ENCODE peak calls at places on chromosomes 3 and 15, in four cellular contexts. V is foreskin fibroblast, H is right atrium auricular region, M is fibroblast of pulmonary artery. A is an unnamed sample.

GRCh38 chr15:38899300-38899699 is 334.7 kb upstream of the RASGRP1 start:
- DNase-seq in H (no peak), M (peak; percentile 63), V (no peak), A (no peak)

GRCh38 chr3:29494305-29495036 is 213.6 kb downstream of the RBMS3 start:
- DNase-seq in H (no peak), M (peak; percentile 47), V (peak; percentile 56), A (peak; percentile 45)

GRCh38 chr3:160755776-160756304 is at the start of gene PPM1L:
- DNase-seq in H (peak; percentile 68), M (peak; percentile 42), V (no peak), A (no peak)

GRCh38 chr15:52076889-52077781 is 35.4 kb downstream of the BCL2L10 start:
- DNase-seq in V (peak; percentile 81), M (peak; percentile 60), H (no peak), A (no peak)

GRCh38 chr3:184645304-184645703 is 66.6 kb downstream of the MAGEF1 start:
- DNase-seq in H (no peak), V (no peak), M (peak; percentile 33), A (no peak)

GRCh38 chr3:32575451-32575850 is 4.8 kb upstream of the DYNC1LI1 start:
- DNase-seq in V (peak; percentile 37), H (no peak), M (peak; percentile 22), A (no peak)

GRCh38 chr3:64022451-64023186 is 675 bp downstream of the PSMD6 start:
- DNase-seq in V (no peak), M (peak; percentile 15), H (no peak), A (no peak)

GRCh38 chr15:78987891-78988360 is 43.1 kb upstream of the CTSH start:
- DNase-seq in H (no peak), V (no peak), M (peak; percentile 13), A (no peak)

GRCh38 chr3:53084310-53085001 is 38.6 kb upstream of the SFMBT1 start:
- DNase-seq in V (peak; percentile 39), H (peak; percentile 63), M (no peak), A (no peak)

GRCh38 chr15:91853501-91853967 is at the start of gene SLCO3A1:
- DNase-seq in M (peak; percentile 49), V (peak; percentile 6), H (peak; percentile 70), A (no peak)

GRCh38 chr3:140651287-140651686 is 26.6 kb upstream of the TRIM42 start:
- DNase-seq in M (no peak), V (no peak), H (no peak), A (no peak)

GRCh38 chr3:134864644-134865043 is 69.6 kb downstream of the EPHB1 start:
- DNase-seq in M (peak; percentile 40), H (no peak), V (peak; percentile 44), A (no peak)

GRCh38 chr3:143221446-143221845 is 101.9 kb downstream of the CHST2 start:
- DNase-seq in V (no peak), H (no peak), M (no peak), A (no peak)

GRCh38 chr3:156174229-156174847 is 54.0 kb downstream of the KCNAB1 start:
- DNase-seq in V (peak; percentile 43), M (peak; percentile 76), H (no peak), A (no peak)

GRCh38 chr15:40241305-40242215 is 2.7 kb downstream of the PAK6 start:
- DNase-seq in V (no peak), H (peak; percentile 30), M (no peak), A (no peak)

GRCh38 chr3:129606522-129607390 is at the start of gene PLXND1:
- DNase-seq in V (peak; percentile 74), M (peak; percentile 82), H (peak; percentile 89), A (no peak)

GRCh38 chr3:188271226-188271894 is 117.4 kb downstream of the LPP start:
- DNase-seq in V (no peak), M (no peak), H (no peak), A (no peak)
- H3K4me3 ChIP-seq in V (no peak overlapping the region), M (no peak overlapping the region), H (no peak overlapping the region), A (no peak overlapping the region)

GRCh38 chr3:186849392-186849975 is 7.0 kb downstream of the ADIPOQ start:
- DNase-seq in V (no peak), H (no peak), M (peak; percentile 66), A (no peak)
- TF ChIP-seq CTCF in V (peak; percentile 20), H (peak; percentile 67), M (peak; percentile 43), A (peak; percentile 6)

DNA sequence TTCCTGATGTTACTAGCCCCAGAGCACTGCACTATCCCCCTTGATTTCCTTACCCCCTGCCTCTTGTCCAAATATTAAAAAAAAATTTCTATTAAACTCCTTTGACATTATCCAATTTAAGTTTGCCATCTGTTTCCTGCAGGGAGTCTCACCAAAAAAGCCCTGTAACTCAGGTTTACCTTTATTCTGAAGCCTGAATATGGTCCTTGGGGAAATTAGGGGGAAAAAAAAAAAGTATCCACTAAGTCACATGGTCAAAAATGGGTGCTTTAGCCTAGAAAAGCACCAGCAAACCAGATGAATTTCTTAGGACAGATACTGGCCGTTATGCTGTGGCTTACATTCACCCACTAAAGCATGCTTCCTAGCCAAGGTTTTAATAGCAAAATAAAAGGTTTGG is 395.0 kb downstream of the LSAMP start:
- DNase-seq in H (no peak), M (no peak), V (no peak), A (no peak)
- H3K4me3 ChIP-seq in H (no peak overlapping the region), M (no peak overlapping the region), V (no peak overlapping the region), A (no peak overlapping the region)

GRCh38 chr3:50665603-50666115 is 9.1 kb upstream of the DOCK3 start:
- DNase-seq in V (no peak), M (no peak), H (no peak), A (no peak)
- TF ChIP-seq CTCF in V (no peak), M (no peak), H (no peak), A (no peak)

GRCh38 chr3:193767353-193768068 is 174.5 kb downstream of the OPA1 start:
- DNase-seq in V (no peak), H (no peak), M (no peak), A (no peak)

GRCh38 chr3:193771011-193771697 is 178.1 kb downstream of the OPA1 start:
- DNase-seq in V (no peak), M (no peak), H (no peak), A (no peak)

GRCh38 chr3:193771736-193772135 is 178.7 kb downstream of the OPA1 start:
- DNase-seq in V (no peak), H (no peak), M (no peak), A (no peak)

GRCh38 chr3:193768069-193768391 is 175.0 kb downstream of the OPA1 start:
- DNase-seq in M (peak; percentile 38), H (no peak), V (peak; percentile 51), A (no peak)

DNA sequence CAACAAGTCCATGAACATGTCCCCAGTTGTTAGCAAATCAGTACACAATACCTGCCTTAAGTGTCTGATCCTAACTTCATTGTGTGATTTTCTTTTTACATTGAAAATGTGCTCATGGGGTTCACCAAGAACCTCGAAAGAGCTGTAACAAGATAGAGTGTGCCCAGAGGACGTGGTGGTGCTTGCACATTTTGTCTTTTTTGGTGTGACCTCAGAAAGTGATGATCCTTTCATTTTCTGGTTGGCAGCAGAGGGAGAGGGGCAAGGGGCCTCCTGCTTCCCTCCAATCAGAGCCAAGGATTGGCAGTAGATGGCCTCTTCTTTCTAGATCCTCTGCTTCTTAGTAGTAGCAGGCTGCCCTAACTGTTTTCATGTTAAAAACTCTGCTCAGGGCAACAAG is 176.4 kb downstream of the OPA1 start:
- DNase-seq in M (no peak), H (no peak), V (no peak), A (no peak)
- H3K4me3 ChIP-seq in M (no peak overlapping the region), H (no peak overlapping the region), V (no peak overlapping the region), A (no peak overlapping the region)